ENCODE peak calls at places on chromosome 9, in six cellular contexts. Q, G, D, M, S and J are unnamed samples.
A peak's percentile ranks its signal among the peaks of the same experiment; 100 is the strongest.

GRCh38 chr9:95062601-95063065 is 254.9 kb downstream of the FANCC start:
- DNase-seq in Q (no peak), G (no peak), D (no peak), M (no peak), S (no peak), J (no peak)

GRCh38 chr9:125558453-125559084 is 148.4 kb downstream of the MAPKAP1 start:
- DNase-seq in Q (peak; percentile 63), G (peak; percentile 66), D (peak; percentile 84), M (peak; percentile 84), S (peak; percentile 33), J (peak; percentile 83)

GRCh38 chr9:20040991-20041606 is 252.3 kb upstream of the SLC24A2 start:
- DNase-seq in Q (no peak), G (no peak), D (no peak), M (no peak), S (no peak), J (no peak)

GRCh38 chr9:111937781-111938426 is 41.3 kb downstream of the UGCG start:
- DNase-seq in Q (no peak), G (no peak), D (peak; percentile 45), M (peak; percentile 38), S (no peak), J (peak; percentile 83)

GRCh38 chr9:38435526-38435925 is 11.3 kb upstream of the IGFBPL1 start:
- DNase-seq in Q (no peak), G (no peak), D (no peak), M (peak; percentile 75), S (no peak), J (no peak)

GRCh38 chr9:5895782-5896181 is 5.1 kb downstream of the MLANA start:
- DNase-seq in Q (no peak), G (no peak), D (no peak), M (no peak), S (no peak), J (no peak)

GRCh38 chr9:33101104-33101951 is 24.9 kb upstream of the SMU1 start:
- DNase-seq in Q (no peak), G (no peak), D (peak; percentile 52), M (peak; percentile 90), S (no peak), J (peak; percentile 39)

GRCh38 chr9:25964239-25964638 is 286.0 kb upstream of the TUSC1 start:
- DNase-seq in Q (peak; percentile 65), G (peak; percentile 33), D (peak; percentile 87), M (peak; percentile 76), S (peak; percentile 31), J (peak; percentile 82)

GRCh38 chr9:23123048-23123632 is 676.5 kb downstream of the DMRTA1 start:
- DNase-seq in Q (peak; percentile 44), G (peak; percentile 41), D (peak; percentile 22), M (peak; percentile 51), S (peak; percentile 15), J (peak; percentile 27)

GRCh38 chr9:137299938-137300337 is 2.1 kb downstream of the NRARP start:
- DNase-seq in Q (peak; percentile 39), G (no peak), D (no peak), M (no peak), S (no peak), J (no peak)

GRCh38 chr9:98479967-98480847 is 224.8 kb upstream of the TBC1D2 start:
- DNase-seq in Q (no peak), G (no peak), D (no peak), M (peak; percentile 39), S (no peak), J (peak; percentile 41)
- H3K14ac ChIP-seq in Q (no peak overlapping the region), G (no peak overlapping the region), D (no peak overlapping the region), M (no peak overlapping the region), S (no peak overlapping the region), J (peak overlapping the region; percentile 16)

DNA sequence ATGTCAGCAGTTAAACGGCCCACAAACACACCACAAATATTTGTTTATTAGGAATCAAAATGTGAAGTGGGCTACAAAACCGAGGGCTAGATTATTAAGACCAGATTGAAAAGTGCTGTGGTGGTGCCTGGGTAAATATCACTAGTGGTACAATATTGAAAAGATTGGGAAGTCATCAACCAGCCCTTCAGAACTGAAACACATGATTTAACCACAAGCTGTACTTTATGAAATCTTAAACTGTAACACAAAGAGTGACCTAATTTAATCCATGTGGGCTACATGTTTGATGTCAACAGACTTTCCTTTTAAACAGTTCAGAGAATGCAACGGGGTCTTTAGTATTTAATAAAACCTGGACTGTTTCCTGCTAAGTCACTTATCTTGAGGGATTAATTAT is 182.3 kb downstream of the SPATA31D1 start:
- DNase-seq in Q (no peak), G (no peak), D (no peak), M (no peak), S (no peak), J (no peak)
- H3K4me1 ChIP-seq in Q (peaks cover 3% of the 10 kb centered on the region), G (peaks cover 3% of the 10 kb centered on the region), D (no peaks in the 10 kb centered on the region), M (no peaks in the 10 kb centered on the region), S (peaks cover 4% of the 10 kb centered on the region), J (peaks cover 5% of the 10 kb centered on the region)

DNA sequence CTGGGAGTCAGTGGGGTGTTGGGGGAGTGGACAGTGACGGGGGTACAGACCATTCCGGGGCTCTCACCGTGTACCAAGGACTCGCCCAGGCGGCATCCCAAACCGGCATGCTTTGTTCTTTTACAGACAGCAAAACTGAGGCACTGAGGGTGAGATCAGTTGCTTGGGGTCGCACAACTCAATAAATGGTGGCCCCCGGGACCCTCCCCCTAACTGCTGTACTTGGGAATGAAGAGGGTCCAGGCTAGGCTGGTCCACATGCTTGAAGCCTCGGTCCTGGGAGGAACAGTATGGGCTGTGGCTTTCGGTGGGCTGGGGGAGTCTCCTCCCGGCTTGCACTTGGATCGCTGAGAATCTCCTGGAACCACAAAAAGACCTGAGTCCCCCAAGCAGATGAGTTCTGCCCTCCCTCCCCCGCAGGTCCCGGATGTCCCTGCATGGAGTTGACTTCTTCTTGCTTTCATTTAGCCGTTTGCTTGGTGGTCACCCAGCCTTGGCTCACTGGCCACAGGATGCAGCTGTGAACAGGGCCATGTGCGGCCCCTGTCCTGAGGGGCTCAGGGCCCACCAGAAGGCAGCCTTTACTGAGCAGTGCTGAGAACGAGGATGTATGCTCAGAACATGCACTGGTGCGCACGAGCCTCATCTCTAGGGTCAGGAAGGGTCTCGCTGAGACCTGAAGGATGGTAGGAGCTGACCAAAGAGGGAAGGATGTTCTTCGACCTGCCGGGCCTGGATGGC is 4.2 kb downstream of the LAMC3 start:
- DNase-seq in Q (no peak), G (no peak), D (no peak), M (no peak), S (no peak), J (no peak)
- H3K14ac ChIP-seq in Q (no peak overlapping the region), G (peak overlapping the region; percentile 47), D (no peak overlapping the region), M (no peak overlapping the region), S (no peak overlapping the region), J (no peak overlapping the region)

GRCh38 chr9:99114049-99114440 is 9.1 kb downstream of the TGFBR1 start:
- DNase-seq in Q (no peak), G (no peak), D (no peak), M (no peak), S (no peak), J (no peak)

GRCh38 chr9:99114846-99115500 is 10.1 kb downstream of the TGFBR1 start:
- DNase-seq in Q (no peak), G (no peak), D (no peak), M (no peak), S (no peak), J (no peak)

GRCh38 chr9:99118782-99119466 is 14.0 kb downstream of the TGFBR1 start:
- DNase-seq in Q (no peak), G (no peak), D (no peak), M (no peak), S (no peak), J (no peak)

GRCh38 chr9:99113418-99114048 is 8.6 kb downstream of the TGFBR1 start:
- DNase-seq in Q (no peak), G (no peak), D (no peak), M (peak; percentile 64), S (no peak), J (no peak)

GRCh38 chr9:99115947-99116543 is 11.1 kb downstream of the TGFBR1 start:
- DNase-seq in Q (no peak), G (no peak), D (no peak), M (no peak), S (no peak), J (no peak)
- H3K4me1 ChIP-seq in Q (peaks cover 3% of the 10 kb centered on the region), G (peaks cover 8% of the 10 kb centered on the region), D (no peaks in the 10 kb centered on the region), M (peaks cover 5% of the 10 kb centered on the region), S (no peaks in the 10 kb centered on the region), J (peaks cover 16% of the 10 kb centered on the region)

GRCh38 chr9:128365525-128365924 is 5.6 kb upstream of the URM1 start:
- DNase-seq in Q (no peak), G (no peak), D (no peak), M (no peak), S (no peak), J (no peak)
- H3K14ac ChIP-seq in Q (no peak overlapping the region), G (no peak overlapping the region), D (no peak overlapping the region), M (no peak overlapping the region), S (no peak overlapping the region), J (no peak overlapping the region)

GRCh38 chr9:71763752-71764332 is 4.5 kb downstream of the CEMIP2 start:
- DNase-seq in Q (no peak), G (no peak), D (peak; percentile 50), M (no peak), S (no peak), J (no peak)
- H3K4me1 ChIP-seq in Q (peaks cover 17% of the 10 kb centered on the region), G (peaks cover 21% of the 10 kb centered on the region), D (peaks cover 10% of the 10 kb centered on the region), M (peaks cover 9% of the 10 kb centered on the region), S (peaks cover 22% of the 10 kb centered on the region), J (peaks cover 17% of the 10 kb centered on the region)

DNA sequence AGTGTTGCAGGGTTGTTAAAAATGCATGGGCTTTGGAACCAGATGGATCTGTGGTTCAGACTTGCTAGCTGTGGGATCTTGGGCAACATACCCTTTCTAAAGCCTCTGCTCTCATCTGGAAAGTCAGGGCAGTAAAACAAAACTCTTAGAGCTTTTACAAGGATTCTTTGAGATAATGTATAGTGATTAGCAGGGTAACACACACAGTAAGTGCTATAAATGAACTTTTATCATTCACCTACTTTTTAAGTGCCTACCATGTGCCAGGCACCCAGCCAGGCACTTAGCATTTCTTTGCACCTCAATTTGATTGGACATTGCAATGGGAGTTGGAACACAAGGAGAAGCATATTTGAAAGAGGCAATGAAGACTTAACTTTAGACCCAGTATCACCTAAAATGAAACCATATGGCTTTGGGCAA is 208.6 kb upstream of the PAPPA start:
- DNase-seq in Q (no peak), G (no peak), D (no peak), M (no peak), S (no peak), J (peak; percentile 20)
- H3K14ac ChIP-seq in Q (no peak overlapping the region), G (no peak overlapping the region), D (no peak overlapping the region), M (peak overlapping the region; percentile 57), S (no peak overlapping the region), J (peak overlapping the region; percentile 98)

GRCh38 chr9:134325813-134326753 is at the start of gene RXRA:
- DNase-seq in Q (peak; percentile 64), G (peak; percentile 81), D (peak; percentile 86), M (peak; percentile 81), S (no peak), J (peak; percentile 80)
- H3K4me1 ChIP-seq in Q (no peaks in the 10 kb centered on the region), G (peaks cover 52% of the 10 kb centered on the region), D (peaks cover 61% of the 10 kb centered on the region), M (peaks cover 46% of the 10 kb centered on the region), S (no peaks in the 10 kb centered on the region), J (peaks cover 41% of the 10 kb centered on the region)